ENCODE peak calls at places on chromosomes 11 and 22, in four cellular contexts. E, D, C and F are unnamed samples.

GRCh38 chr11:106879029-106879428 is 139.2 kb downstream of the GUCY1A2 start:
- DNase-seq in D (no peak), C (no peak), E (no peak), F (no peak)

GRCh38 chr11:28114731-28115130 is 6.5 kb downstream of the METTL15 start:
- DNase-seq in E (no peak), D (no peak), C (no peak), F (no peak)

GRCh38 chr11:72838691-72839305 is 24.6 kb downstream of the ATG16L2 start:
- DNase-seq in E (no peak), C (no peak), D (no peak), F (no peak)

GRCh38 chr11:76263657-76264056 is 57.4 kb upstream of the WNT11 start:
- DNase-seq in D (no peak), C (no peak), E (no peak), F (no peak)

GRCh38 chr11:58165504-58166106 is 23.3 kb upstream of the OR9Q2 start:
- DNase-seq in D (no peak), E (peak), C (no peak), F (no peak)

GRCh38 chr11:64437426-64437825 is 78.5 kb downstream of the RPS6KA4 start:
- DNase-seq in D (no peak), C (no peak), E (no peak), F (no peak)

GRCh38 chr11:44032304-44033085 is 15.3 kb upstream of the ACCSL start:
- DNase-seq in D (peak), E (no peak), C (no peak), F (no peak)

GRCh38 chr11:69155302-69156198 is at the start of gene SMIM38:
- DNase-seq in D (no peak), C (peak), E (no peak), F (no peak)

GRCh38 chr11:37908224-37908558 is 1310.2 kb upstream of the RAG2 start:
- DNase-seq in D (no peak), C (no peak), E (no peak), F (no peak)

GRCh38 chr11:8577791-8578581 is 16.0 kb downstream of the STK33 start:
- DNase-seq in C (no peak), D (no peak), E (no peak), F (no peak)

GRCh38 chr11:65064847-65065240 is 6.5 kb upstream of the NAALADL1 start:
- DNase-seq in C (no peak), E (no peak), D (no peak), F (no peak)

GRCh38 chr11:8610532-8611116 is 16.6 kb upstream of the STK33 start:
- DNase-seq in C (no peak), E (no peak), D (no peak), F (no peak)

GRCh38 chr22:42670921-42671709 is 21.9 kb upstream of the CYB5R3 start:
- DNase-seq in C (no peak), E (no peak), D (no peak), F (no peak)

GRCh38 chr22:24061124-24061684 is 50.1 kb downstream of the CABIN1 start:
- DNase-seq in E (no peak), C (no peak), D (no peak), F (no peak)

GRCh38 chr11:892106-892505 is 18.5 kb downstream of the CHID1 start:
- DNase-seq in C (no peak), D (no peak), E (no peak), F (no peak)

GRCh38 chr22:30228509-30229359 is 17.8 kb downstream of the LIF start:
- DNase-seq in E (no peak), D (no peak), C (no peak), F (peak)

DNA sequence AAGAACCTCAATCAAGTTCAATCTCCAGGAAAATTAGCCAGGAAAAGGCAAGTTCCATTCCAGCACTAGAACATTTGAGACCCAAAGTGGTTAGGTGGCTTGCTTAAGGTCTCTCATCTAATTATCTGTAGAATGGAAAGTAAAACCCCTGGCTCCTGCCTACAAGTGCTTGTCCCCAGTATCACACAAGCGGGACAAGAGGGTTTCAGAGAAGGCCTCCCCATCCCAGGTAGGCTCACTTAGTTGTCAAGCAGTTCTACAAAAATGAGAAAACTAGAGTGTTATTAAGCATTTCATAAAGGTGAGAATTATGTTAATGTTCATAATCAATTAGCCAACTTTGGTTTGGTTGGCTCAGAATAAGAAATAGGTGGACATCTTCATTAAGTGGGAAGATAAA is 5.5 kb downstream of the POU2AF1 start:
- DNase-seq in D (peak), C (no peak), E (no peak), F (no peak)
- H3K9ac ChIP-seq in D (no peak), C (peak), E (no peak), F (no peak)

DNA sequence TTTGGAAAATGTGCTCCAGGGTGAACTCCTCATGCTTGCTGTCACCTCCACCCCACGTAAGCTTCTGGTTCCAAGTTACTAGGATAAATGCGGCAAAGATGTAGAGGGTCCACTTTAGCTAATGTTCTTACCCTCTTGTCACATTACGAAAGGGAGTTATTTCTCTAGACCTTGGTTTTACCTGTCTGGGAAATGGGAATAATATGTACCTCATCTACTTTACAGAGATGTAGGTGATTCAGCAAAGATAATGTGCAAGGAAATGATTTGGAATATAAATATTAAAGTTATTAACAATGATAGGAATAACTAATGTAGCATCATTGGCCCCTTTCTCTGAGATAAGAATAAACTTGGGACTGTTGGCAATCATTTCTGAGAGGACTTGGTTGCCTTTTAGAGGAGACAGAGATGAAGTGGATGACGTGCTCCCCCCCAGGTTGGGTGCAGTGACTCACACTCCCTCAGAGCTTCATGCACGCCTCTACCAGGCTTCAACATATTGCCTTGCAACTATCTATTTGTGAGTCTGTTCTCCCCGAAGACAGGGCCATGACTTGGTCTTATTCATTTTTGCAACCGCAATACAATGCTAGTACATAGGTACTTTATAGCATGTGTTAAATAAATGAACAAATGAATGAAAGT is 97.1 kb downstream of the ME3 start:
- DNase-seq in E (no peak), C (no peak), D (no peak), F (no peak)
- TF ChIP-seq SUZ12 in E (no peak), C (no peak), D (no peak), F (no peak)

GRCh38 chr11:36569095-36569494 is 1.3 kb downstream of the RAG1 start:
- DNase-seq in C (no peak), E (no peak), D (no peak), F (no peak)

GRCh38 chr11:36566407-36567053 is 1.3 kb upstream of the RAG1 start:
- DNase-seq in C (no peak), D (no peak), E (no peak), F (no peak)

GRCh38 chr11:36567684-36568083 is at the start of gene RAG1:
- DNase-seq in C (no peak), E (no peak), D (no peak), F (no peak)

GRCh38 chr11:36565033-36565610 is 2.7 kb upstream of the RAG1 start:
- DNase-seq in E (no peak), C (no peak), D (no peak), F (no peak)

DNA sequence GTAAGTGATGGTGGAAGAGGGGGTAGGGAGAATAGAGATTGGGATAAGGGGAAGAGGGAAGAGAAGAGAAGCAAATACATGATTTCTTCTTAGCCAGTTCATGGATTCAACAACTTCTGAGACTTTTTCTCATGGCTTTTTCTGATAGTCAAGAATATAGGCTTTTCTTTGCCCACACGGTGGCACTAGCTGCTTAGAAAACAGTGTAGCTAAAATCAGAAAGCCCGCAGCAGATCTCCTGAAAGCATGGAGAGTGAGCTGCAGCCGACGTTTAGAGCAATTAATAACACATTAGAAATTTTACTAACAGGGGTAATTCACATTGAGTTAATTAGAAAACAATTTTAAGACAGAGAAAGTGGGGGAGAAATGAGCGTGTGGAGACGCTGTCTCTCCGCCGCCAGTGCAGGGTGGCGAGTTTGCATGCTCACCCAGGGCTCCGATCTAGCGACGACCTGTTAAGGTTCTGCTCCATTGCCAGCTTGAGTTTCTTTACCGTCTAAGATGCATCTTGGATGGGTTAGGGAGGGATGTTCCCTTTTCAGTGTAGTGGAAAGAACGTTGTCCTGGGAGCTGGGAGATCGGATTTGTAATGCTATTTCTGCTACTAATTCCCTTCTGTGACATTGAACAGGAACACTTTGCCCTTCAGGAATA is 3.3 kb upstream of the RAG1 start:
- DNase-seq in D (peak), C (peak), E (peak), F (peak)
- H3K4me3 ChIP-seq in D (peak), C (no peak), E (no peak), F (no peak)

GRCh38 chr22:33272866-33273265 is 214.7 kb upstream of the SYN3 start:
- DNase-seq in E (no peak), D (no peak), C (peak), F (no peak)
- H3K9ac ChIP-seq in E (no peak), D (no peak), C (no peak), F (no peak)